ENCODE peak calls at places on chromosomes 2 and 18, in five cellular contexts. X, B, A, H and Z are unnamed samples.

GRCh38 chr2:241833101-241833937 is 24.3 kb downstream of the NEU4 start:
- DNase-seq in X (no peak), H (no peak), B (peak), A (no peak), Z (peak)

GRCh38 chr2:98313512-98314250 is 32.6 kb upstream of the CNGA3 start:
- DNase-seq in A (no peak), X (no peak), H (no peak), B (no peak), Z (no peak)

GRCh38 chr2:14633451-14634211 is 1.1 kb downstream of the LRATD1 start:
- DNase-seq in B (no peak), X (no peak), H (no peak), A (peak), Z (no peak)

GRCh38 chr18:49892148-49892924 is 79.0 kb upstream of the ACAA2 start:
- DNase-seq in A (no peak), H (no peak), X (no peak), B (peak), Z (peak)

GRCh38 chr2:55138546-55139288 is 88.5 kb upstream of the RTN4 start:
- DNase-seq in H (no peak), X (peak), A (no peak), B (no peak), Z (no peak)

GRCh38 chr2:84297155-84297554 is 161.9 kb downstream of the SUCLG1 start:
- DNase-seq in H (no peak), B (no peak), A (no peak), X (no peak), Z (no peak)

GRCh38 chr2:105488198-105488757 is 89.4 kb upstream of the FHL2 start:
- DNase-seq in B (no peak), A (peak), X (no peak), H (no peak), Z (no peak)

GRCh38 chr2:201070966-201071304 is 536 bp downstream of the HYCC2 start:
- DNase-seq in B (no peak), A (no peak), X (no peak), H (no peak), Z (peak)

GRCh38 chr2:162022290-162022945 is 51.6 kb downstream of the DPP4 start:
- DNase-seq in B (peak), A (no peak), H (no peak), X (no peak), Z (peak)

GRCh38 chr2:197675246-197675645 is at the start of gene RFTN2:
- DNase-seq in B (no peak), X (no peak), H (no peak), A (no peak), Z (no peak)